ENCODE peak calls at places on chromosomes 16 and 17, in eight cellular contexts. C is MM.1S, G is OCI-LY7, W is GM23338, L is PC-3, D is HCT116, E is SK-N-SH, K is hepatocyte. U is an unnamed sample.

GRCh38 chr17:82884341-82884871 is 44.6 kb upstream of the ZNF750 start:
- DNase-seq in C (no peak), G (no peak), W (no peak), L (no peak), D (no peak), E (no peak), K (no peak), U (no peak)

GRCh38 chr17:28404812-28405570 is 1.0 kb downstream of the SLC46A1 start:
- DNase-seq in C (no peak), G (no peak), W (peak; percentile 44), L (no peak), D (no peak), E (peak; percentile 73), K (no peak), U (no peak)

GRCh38 chr17:42200702-42201101 is 6.4 kb upstream of the GHDC start:
- DNase-seq in C (no peak), G (no peak), W (no peak), L (no peak), D (no peak), E (peak; percentile 82), K (peak; percentile 60), U (no peak)

GRCh38 chr16:73565263-73565662 is 517.3 kb upstream of the ZFHX3 start:
- DNase-seq in C (no peak), G (no peak), W (peak; percentile 77), L (peak; percentile 37), D (peak; percentile 15), E (no peak), K (no peak), U (no peak)

GRCh38 chr17:78387982-78388941 is 9.8 kb downstream of the PGS1 start:
- DNase-seq in C (no peak), G (peak; percentile 76), W (no peak), L (no peak), D (no peak), E (no peak), K (no peak), U (no peak)

GRCh38 chr16:13527332-13527731 is 392.6 kb upstream of the ERCC4 start:
- DNase-seq in C (peak; percentile 27), G (no peak), W (no peak), L (no peak), D (no peak), E (no peak), K (no peak), U (no peak)

GRCh38 chr17:42472709-42473521 is 14.2 kb downstream of the ATP6V0A1 start:
- DNase-seq in C (no peak), G (no peak), W (no peak), L (no peak), D (no peak), E (no peak), K (peak; percentile 16), U (no peak)

GRCh38 chr16:53967172-53967571 is 263.2 kb downstream of the FTO start:
- DNase-seq in C (no peak), G (no peak), W (no peak), L (no peak), D (no peak), E (no peak), K (no peak), U (no peak)

GRCh38 chr17:1486802-1487695 is 5.4 kb downstream of the MYO1C start:
- DNase-seq in C (no peak), G (peak; percentile 79), W (peak; percentile 80), L (no peak), D (peak; percentile 68), E (no peak), K (peak; percentile 73), U (peak; percentile 96)

GRCh38 chr17:7438050-7438614 is 1.2 kb upstream of the FGF11 start:
- DNase-seq in C (no peak), G (peak; percentile 29), W (peak; percentile 86), L (no peak), D (no peak), E (no peak), K (peak; percentile 80), U (peak; percentile 84)

GRCh38 chr16:46649571-46649970 is 28.4 kb upstream of the SHCBP1 start:
- DNase-seq in C (no peak), G (no peak), W (no peak), L (no peak), D (no peak), E (no peak), K (no peak), U (no peak)

GRCh38 chr17:58577696-58578095 is 63.3 kb upstream of the MTMR4 start:
- DNase-seq in C (peak; percentile 84), G (peak; percentile 79), W (peak; percentile 90), L (peak; percentile 80), D (peak; percentile 77), E (peak; percentile 56), K (peak; percentile 53), U (peak; percentile 44)

GRCh38 chr16:75733305-75734141 is 7.2 kb upstream of the CPHXL start:
- DNase-seq in C (no peak), G (no peak), W (no peak), L (peak; percentile 3), D (no peak), E (no peak), K (peak; percentile 34), U (peak; percentile 63)

DNA sequence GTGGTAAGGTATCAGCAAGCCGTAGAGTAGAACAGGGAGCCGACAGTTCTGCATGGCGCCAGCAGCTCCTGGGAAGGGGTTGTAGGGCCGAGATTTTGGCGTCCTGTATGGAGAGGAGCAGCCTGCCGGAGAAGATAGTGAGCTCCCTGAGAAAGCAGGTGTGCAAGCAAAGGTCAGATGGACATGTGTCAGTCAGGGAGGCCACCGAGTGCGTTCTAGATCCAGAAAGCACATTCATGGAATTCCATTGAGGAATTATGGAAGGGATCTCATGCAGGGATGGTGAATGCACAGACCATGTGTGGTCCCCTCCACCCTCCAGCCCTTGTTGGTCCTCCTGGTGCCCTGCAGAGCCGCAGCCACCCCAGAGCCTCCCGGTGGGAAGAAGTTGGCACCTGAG is 33.7 kb downstream of the CMIP start:
- DNase-seq in C (no peak), G (no peak), W (no peak), L (no peak), D (no peak), E (no peak), K (no peak), U (no peak)
- H3K79me2 ChIP-seq in C (peaks cover 29% of the 10 kb centered on the region), G (peaks cover 51% of the 10 kb centered on the region), W (peaks cover 95% of the 10 kb centered on the region), L (peaks cover 99% of the 10 kb centered on the region), D (peaks cover 94% of the 10 kb centered on the region), E (peaks cover 17% of the 10 kb centered on the region), K (peaks cover 93% of the 10 kb centered on the region), U (peaks cover 88% of the 10 kb centered on the region)

DNA sequence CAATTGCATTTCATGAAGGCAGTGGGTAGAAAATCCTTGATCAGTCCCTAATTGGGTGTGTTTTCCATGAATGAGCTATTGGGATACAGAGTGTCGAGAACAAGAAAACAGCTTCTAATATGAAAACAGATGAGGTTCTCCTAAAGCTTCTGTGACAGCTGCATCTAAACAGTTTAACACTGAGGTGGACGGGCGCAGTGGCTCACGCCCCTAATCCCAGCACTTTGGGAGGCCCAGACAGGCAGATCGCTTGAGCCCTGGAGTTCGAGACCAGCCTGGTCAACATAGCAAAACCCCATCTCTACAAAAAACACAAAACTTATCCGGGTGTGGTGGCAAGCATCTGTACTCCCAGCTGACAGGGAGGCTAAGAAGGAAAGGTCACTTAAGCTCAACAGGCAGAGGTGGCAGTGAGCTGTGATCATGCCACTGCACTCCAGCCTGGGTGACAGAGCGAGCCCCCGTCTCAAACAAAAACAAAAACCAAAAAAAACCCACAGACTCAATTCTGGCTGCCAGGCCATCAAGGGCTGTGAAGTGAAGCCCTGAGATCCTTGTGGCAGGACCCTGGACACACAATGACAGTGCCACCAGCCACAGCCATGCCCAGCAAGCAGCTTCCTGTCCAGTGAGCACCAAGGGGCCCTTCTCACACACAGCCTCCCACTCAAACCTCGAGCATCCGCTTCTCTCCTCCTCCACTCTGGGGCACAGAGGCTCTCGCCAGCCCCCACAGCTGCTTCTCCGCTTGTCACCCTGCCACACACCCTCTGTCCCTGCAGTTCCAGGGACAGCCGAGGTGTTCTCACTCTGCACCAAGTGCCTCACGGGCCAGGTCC is 44.0 kb downstream of the ANKRD11 start:
- DNase-seq in C (no peak), G (no peak), W (no peak), L (no peak), D (no peak), E (no peak), K (no peak), U (no peak)
- H3K9me2 ChIP-seq in C (no peaks in the 10 kb centered on the region), G (no peaks in the 10 kb centered on the region), W (no peaks in the 10 kb centered on the region), L (no peaks in the 10 kb centered on the region), D (no peaks in the 10 kb centered on the region), E (no peaks in the 10 kb centered on the region), K (no peaks in the 10 kb centered on the region), U (no peaks in the 10 kb centered on the region)

DNA sequence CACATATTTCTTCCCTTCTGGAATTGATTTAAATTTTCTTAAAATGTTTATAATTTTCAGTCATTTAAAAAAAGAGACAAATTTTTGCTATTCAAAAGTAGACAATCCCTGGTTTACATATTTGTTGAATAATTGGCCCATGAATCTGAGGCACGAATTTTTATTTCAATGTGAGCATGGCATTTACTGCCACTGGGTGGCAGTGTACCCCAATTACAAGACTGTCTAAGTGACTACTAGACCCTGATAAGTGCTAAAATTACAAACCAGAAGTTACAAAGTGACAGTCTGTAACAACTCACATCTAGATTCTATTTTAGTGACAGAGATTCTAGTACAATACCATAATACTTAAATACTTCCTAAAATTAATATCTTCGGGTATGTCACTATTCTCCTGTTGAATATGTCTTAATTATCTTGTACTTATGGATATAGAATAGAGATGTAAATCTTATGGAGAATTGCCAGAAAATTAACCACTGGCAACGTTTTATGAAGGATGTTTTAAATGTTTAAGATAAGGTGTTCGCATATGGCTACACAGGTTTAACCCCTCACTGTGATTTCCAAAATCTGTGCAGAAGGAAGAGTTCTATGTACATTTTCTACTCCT is 235.8 kb downstream of the MAP2K4 start:
- DNase-seq in C (peak; percentile 15), G (peak; percentile 59), W (peak; percentile 61), L (peak; percentile 69), D (peak; percentile 37), E (peak; percentile 43), K (peak; percentile 70), U (no peak)
- TF ChIP-seq CTCF in C (peak; percentile 58), G (peak; percentile 95), W (peak; percentile 95), L (peak; percentile 94), D (peak; percentile 54), E (peak; percentile 88), K (peak; percentile 93), U (peak; percentile 72)

DNA sequence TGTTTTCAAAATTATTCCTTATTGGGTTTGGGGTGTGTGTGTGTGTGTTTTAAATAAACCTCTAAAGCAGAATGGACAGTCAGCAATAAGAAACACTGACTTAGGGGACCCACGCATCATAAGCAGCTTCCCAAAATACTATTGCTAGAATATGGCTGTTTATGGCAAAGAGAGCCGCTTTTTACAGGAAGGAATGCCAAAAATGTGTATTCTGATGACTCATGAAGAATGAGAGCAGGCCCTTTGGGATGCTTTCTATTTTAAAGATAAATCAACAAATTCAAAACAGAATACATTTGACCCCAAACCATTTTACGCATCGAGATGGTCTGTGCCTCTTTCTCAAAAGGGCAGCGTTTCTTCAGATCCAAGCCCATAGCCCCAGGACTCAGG is 37.5 kb downstream of the ARHGAP17 start:
- DNase-seq in C (no peak), G (no peak), W (peak; percentile 38), L (peak; percentile 41), D (no peak), E (no peak), K (no peak), U (no peak)
- H3K79me2 ChIP-seq in C (peaks cover 5% of the 10 kb centered on the region), G (peaks cover 12% of the 10 kb centered on the region), W (peaks cover 53% of the 10 kb centered on the region), L (peaks cover 29% of the 10 kb centered on the region), D (peaks cover 37% of the 10 kb centered on the region), E (peaks cover 89% of the 10 kb centered on the region), K (peaks cover 88% of the 10 kb centered on the region), U (peaks cover 8% of the 10 kb centered on the region)